ENCODE peak calls at places on chromosomes 12 and 14, in seven cellular contexts. E, M, H, G, I, C and P are unnamed samples.

GRCh38 chr12:47896633-47897032 is 8.2 kb downstream of the VDR start:
- DNase-seq in I (no peak), G (no peak), E (peak), H (no peak), C (no peak), M (no peak), P (peak)

GRCh38 chr14:99586054-99586760 is 17.8 kb downstream of the CCDC85C start:
- DNase-seq in G (no peak), E (no peak), I (no peak), M (no peak), C (no peak), H (peak), P (no peak)

GRCh38 chr12:45667761-45668160 is 61.7 kb upstream of the ARID2 start:
- DNase-seq in G (no peak), I (no peak), H (no peak), E (no peak), C (no peak), M (no peak), P (no peak)

GRCh38 chr14:55556929-55557623 is 22.9 kb upstream of the KTN1 start:
- DNase-seq in C (no peak), G (peak), H (peak), I (peak), M (peak), E (peak), P (peak)

GRCh38 chr14:85909581-85909980 is 379.6 kb downstream of the FLRT2 start:
- DNase-seq in H (no peak), M (no peak), I (no peak), E (no peak), C (no peak), G (no peak), P (no peak)

GRCh38 chr12:93608313-93608712 is 35.8 kb downstream of the SOCS2 start:
- DNase-seq in C (no peak), G (no peak), M (no peak), H (no peak), I (no peak), E (no peak), P (no peak)

GRCh38 chr12:89195470-89195869 is 156.8 kb downstream of the DUSP6 start:
- DNase-seq in H (no peak), M (no peak), G (no peak), I (no peak), C (no peak), E (no peak), P (no peak)

GRCh38 chr14:94041551-94042346 is 15.6 kb downstream of the OTUB2 start:
- DNase-seq in G (no peak), M (no peak), E (no peak), I (peak), C (no peak), H (no peak), P (no peak)

GRCh38 chr12:15534322-15534721 is 212.0 kb downstream of the PTPRO start:
- DNase-seq in E (no peak), I (no peak), C (no peak), M (no peak), H (no peak), G (no peak), P (no peak)

GRCh38 chr14:31492759-31493498 is 5.1 kb upstream of the GPR33 start:
- DNase-seq in M (no peak), E (no peak), G (no peak), H (no peak), I (no peak), C (no peak), P (peak)

GRCh38 chr12:2543801-2544200 is 251.0 kb upstream of the FKBP4 start:
- DNase-seq in G (no peak), E (no peak), I (no peak), M (no peak), H (no peak), C (no peak), P (no peak)

GRCh38 chr12:46825526-46826414 is at the start of gene SLC38A4:
- DNase-seq in M (no peak), E (no peak), G (no peak), C (peak), H (peak), I (peak), P (no peak)

GRCh38 chr12:39587247-39587646 is 32.4 kb downstream of the ABCD2 start:
- DNase-seq in H (no peak), E (no peak), M (no peak), G (peak), I (no peak), C (no peak), P (peak)

GRCh38 chr12:102533483-102533882 is 53.1 kb upstream of the IGF1 start:
- DNase-seq in M (no peak), E (no peak), C (no peak), G (no peak), I (no peak), H (no peak), P (no peak)

GRCh38 chr12:47085815-47086252 is 6.1 kb upstream of the AMIGO2 start:
- DNase-seq in H (peak), I (no peak), E (no peak), M (no peak), C (no peak), G (no peak), P (peak)

GRCh38 chr12:51773145-51773869 is 75.2 kb downstream of the FIGNL2 start:
- DNase-seq in C (no peak), H (peak), M (no peak), I (no peak), G (peak), E (no peak), P (peak)

GRCh38 chr14:31994391-31995033 is 82.6 kb upstream of the ARHGAP5 start:
- DNase-seq in G (no peak), E (no peak), M (no peak), C (no peak), I (no peak), H (no peak), P (no peak)

DNA sequence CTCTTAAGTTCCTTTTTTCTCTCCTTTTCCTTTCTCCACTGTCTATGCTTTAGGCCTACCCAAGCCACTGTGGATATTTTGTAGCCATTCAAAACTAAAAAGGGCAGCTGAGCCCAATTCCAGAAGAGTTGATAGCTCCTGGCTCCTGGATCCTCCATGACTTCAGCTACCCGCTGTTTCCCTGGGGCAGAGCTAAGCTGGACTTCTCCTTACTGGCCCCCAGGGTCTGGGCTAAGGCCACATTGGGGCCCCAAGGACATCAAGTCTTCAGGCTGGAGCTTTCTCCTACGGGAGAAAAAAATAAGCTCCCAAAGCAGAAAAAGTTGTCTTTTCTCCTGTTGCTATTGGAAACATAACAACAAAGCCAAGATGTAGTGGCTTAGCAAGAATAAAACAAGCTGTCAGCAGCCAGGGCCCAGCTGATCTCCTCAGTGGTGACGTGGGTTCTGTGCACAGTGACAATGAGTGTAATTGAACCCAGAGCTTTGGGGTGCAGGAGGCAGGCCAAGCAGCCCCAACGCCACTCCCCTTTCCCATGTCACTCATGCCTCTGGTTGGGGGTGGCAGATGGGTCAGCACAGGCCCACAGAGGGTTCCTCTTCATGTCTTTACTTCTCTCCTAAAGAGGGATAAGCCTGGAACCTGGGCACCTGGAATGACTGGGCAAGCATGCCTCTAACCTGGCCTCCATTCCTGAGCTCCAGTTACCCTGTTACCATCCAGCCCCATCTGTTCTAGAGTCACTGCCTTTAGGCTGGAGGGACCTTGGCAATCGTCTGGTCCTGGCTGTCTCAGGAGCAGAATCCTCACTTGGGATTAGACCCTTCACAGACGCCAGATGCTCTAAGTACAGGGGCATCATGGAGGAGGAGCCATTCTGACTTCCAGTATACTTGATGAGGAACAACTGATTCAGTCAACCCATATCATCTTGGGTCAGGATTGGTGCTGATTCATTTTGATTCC is 171.2 kb downstream of the ZFP36L1 start:
- DNase-seq in M (no peak), C (no peak), H (no peak), G (no peak), E (no peak), I (peak), P (no peak)
- H3K27ac ChIP-seq in M (peak), C (no peak), H (no peak), G (no peak), E (peak), I (peak), P (no peak)

GRCh38 chr14:91830777-91831176 is 36.6 kb downstream of the TC2N start:
- DNase-seq in H (no peak), I (no peak), E (no peak), G (no peak), M (no peak), C (no peak), P (no peak)
- H3K27ac ChIP-seq in H (no peak), I (no peak), E (no peak), G (no peak), M (no peak), C (no peak), P (no peak)

GRCh38 chr14:59081680-59082079 is 106.8 kb upstream of the DAAM1 start:
- DNase-seq in G (no peak), M (no peak), E (no peak), I (no peak), C (no peak), H (no peak), P (no peak)

GRCh38 chr14:59087711-59088110 is 100.8 kb upstream of the DAAM1 start:
- DNase-seq in I (no peak), E (no peak), G (no peak), H (no peak), C (no peak), M (no peak), P (no peak)

GRCh38 chr14:59086241-59086899 is 102.1 kb upstream of the DAAM1 start:
- DNase-seq in C (no peak), H (no peak), I (no peak), G (no peak), E (no peak), M (no peak), P (no peak)

GRCh38 chr14:59087240-59087639 is 101.2 kb upstream of the DAAM1 start:
- DNase-seq in E (no peak), M (no peak), C (no peak), G (no peak), I (no peak), H (no peak), P (no peak)

DNA sequence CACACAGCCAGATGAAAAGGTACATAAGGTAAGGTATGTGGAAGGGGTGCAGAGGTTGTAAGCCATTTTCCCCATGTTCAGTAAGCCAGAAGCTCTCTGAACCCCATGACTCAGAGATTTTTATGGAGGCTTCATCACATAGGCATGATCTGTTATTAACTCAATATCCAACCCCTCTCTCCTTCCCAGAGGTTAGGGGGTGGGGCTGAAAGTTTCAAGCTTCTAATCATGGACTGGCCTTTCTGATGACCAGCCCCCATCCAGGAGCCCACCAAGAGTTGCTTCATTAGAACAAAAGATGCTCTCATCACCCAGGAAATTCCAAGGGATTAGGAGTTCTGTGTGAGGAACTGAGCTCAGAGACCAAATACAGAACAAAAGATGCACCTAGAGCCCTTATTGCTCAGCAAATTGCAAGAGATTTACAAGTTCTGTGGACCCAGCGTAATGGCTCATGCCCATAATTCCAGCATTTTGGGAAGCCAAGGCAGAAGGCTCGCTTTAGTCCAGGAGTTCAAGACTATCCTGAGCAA is 103.2 kb upstream of the DAAM1 start:
- DNase-seq in C (no peak), H (no peak), G (no peak), E (no peak), M (no peak), I (no peak), P (no peak)
- H3K27ac ChIP-seq in C (peak), H (no peak), G (no peak), E (no peak), M (no peak), I (no peak), P (no peak)

GRCh38 chr14:90577661-90578282 is 180.9 kb downstream of the CALM1 start:
- DNase-seq in C (no peak), H (no peak), I (peak), M (no peak), G (no peak), E (no peak), P (no peak)

GRCh38 chr14:90576581-90576980 is 179.8 kb downstream of the CALM1 start:
- DNase-seq in C (no peak), G (no peak), I (no peak), E (peak), H (no peak), M (no peak), P (no peak)

GRCh38 chr14:90575781-90576180 is 179.0 kb downstream of the CALM1 start:
- DNase-seq in I (no peak), C (no peak), G (no peak), M (no peak), H (no peak), E (no peak), P (no peak)

GRCh38 chr14:90578283-90578985 is 181.6 kb downstream of the CALM1 start:
- DNase-seq in M (no peak), E (no peak), I (peak), G (no peak), C (no peak), H (no peak), P (no peak)

DNA sequence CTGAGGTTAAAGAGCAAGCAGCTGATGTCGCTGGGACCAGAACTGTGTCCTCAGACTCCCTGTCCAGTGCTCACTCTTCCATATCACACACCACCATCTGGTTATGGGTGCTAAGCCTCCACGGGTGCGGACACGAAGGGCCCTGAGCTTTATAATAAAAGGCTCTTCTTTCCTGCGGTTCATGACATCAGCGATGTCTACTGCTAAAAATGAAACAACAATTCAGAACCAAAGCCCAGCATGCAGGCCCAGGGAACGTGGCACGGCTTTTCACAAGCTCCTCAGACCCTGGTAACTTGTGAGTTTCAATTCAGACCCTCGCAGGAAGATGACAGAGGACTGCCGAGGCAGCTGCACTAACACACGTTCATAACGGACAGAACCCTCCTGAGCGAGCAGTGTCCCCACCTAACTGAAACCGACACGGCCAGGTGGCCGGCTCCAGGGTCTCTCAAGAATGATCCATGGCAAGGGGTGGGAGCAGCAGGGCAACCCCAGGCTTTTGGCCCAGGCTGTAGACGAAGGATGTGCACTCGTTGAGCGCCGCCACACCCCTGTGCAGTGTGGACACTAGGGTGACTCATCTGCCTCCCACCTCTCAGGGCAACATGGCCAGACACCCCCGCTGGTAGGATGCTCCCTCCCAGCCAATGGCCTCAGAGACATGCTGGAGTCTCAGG is 180.3 kb downstream of the CALM1 start:
- DNase-seq in H (no peak), G (no peak), I (no peak), M (no peak), E (peak), C (no peak), P (no peak)
- H3K27ac ChIP-seq in H (no peak), G (no peak), I (peak), M (no peak), E (peak), C (no peak), P (no peak)

GRCh38 chr12:6215932-6216494 is 15.8 kb downstream of the CD9 start:
- DNase-seq in C (no peak), M (peak), H (peak), G (peak), I (no peak), E (peak), P (peak)

GRCh38 chr12:6221146-6221545 is 20.9 kb downstream of the CD9 start:
- DNase-seq in G (no peak), C (no peak), E (no peak), H (no peak), M (no peak), I (no peak), P (no peak)

GRCh38 chr12:6219980-6220379 is 19.8 kb downstream of the CD9 start:
- DNase-seq in C (no peak), H (no peak), M (no peak), G (no peak), E (peak), I (no peak), P (no peak)

GRCh38 chr12:6216581-6216980 is 16.4 kb downstream of the CD9 start:
- DNase-seq in M (no peak), E (no peak), G (no peak), H (no peak), C (no peak), I (no peak), P (no peak)

GRCh38 chr12:6218526-6218925 is 18.3 kb downstream of the CD9 start:
- DNase-seq in I (no peak), E (no peak), C (no peak), G (no peak), H (no peak), M (no peak), P (no peak)
- H3K27ac ChIP-seq in I (peak), E (peak), C (no peak), G (peak), H (peak), M (peak), P (peak)